ENCODE peak calls at places on chromosome 22, in eight cellular contexts. D is prostate gland, L is HCT116, T is esophagus muscularis mucosa, K is tibial nerve, I is endothelial cell of umbilical vein, S is uterus, B is heart left ventricle. J is an unnamed sample.

GRCh38 chr22:17436981-17437410 is 67.7 kb downstream of the CECR2 start:
- DNase-seq in B (no peak), S (no peak), I (no peak), T (no peak), D (no peak), K (no peak), L (no peak), J (no peak)

GRCh38 chr22:29563652-29564460 is 10.3 kb upstream of the THOC5 start:
- DNase-seq in S (no peak), D (no peak), T (no peak), B (peak; percentile 62), K (no peak), I (no peak), L (no peak), J (no peak)

GRCh38 chr22:45006101-45006872 is 3.5 kb downstream of the PHF21B start:
- DNase-seq in I (no peak), T (no peak), K (no peak), D (no peak), B (no peak), S (no peak), L (no peak), J (no peak)

GRCh38 chr22:43843783-43844530 is 18.4 kb downstream of the SULT4A1 start:
- DNase-seq in L (no peak), T (no peak), S (no peak), D (no peak), B (peak; percentile 13), K (no peak), I (no peak), J (no peak)

GRCh38 chr22:44446483-44446882 is 51.5 kb downstream of the RTL6 start:
- DNase-seq in B (no peak), S (no peak), D (no peak), I (no peak), K (no peak), T (no peak), L (no peak), J (no peak)

GRCh38 chr22:39462443-39463147 is 5.8 kb downstream of the MGAT3 start:
- DNase-seq in D (no peak), S (no peak), L (no peak), I (no peak), T (no peak), K (no peak), B (peak; percentile 84), J (no peak)

GRCh38 chr22:29664731-29665130 is 55.1 kb upstream of the CABP7 start:
- DNase-seq in L (no peak), B (no peak), I (no peak), T (no peak), K (no peak), D (no peak), S (no peak), J (peak; percentile 26)

GRCh38 chr22:42889290-42889689 is 32.2 kb upstream of the ARFGAP3 start:
- DNase-seq in T (no peak), D (no peak), L (no peak), B (no peak), I (no peak), K (peak; percentile 17), S (no peak), J (no peak)

GRCh38 chr22:46764140-46764680 is 1.8 kb downstream of the TBC1D22A start:
- DNase-seq in K (no peak), D (no peak), S (no peak), B (no peak), L (no peak), I (no peak), T (no peak), J (no peak)
- H3K4me3 ChIP-seq in K (no peak overlapping the region), D (no peak overlapping the region), S (no peak overlapping the region), B (no peak overlapping the region), L (no peak overlapping the region), I (no peak overlapping the region), T (no peak overlapping the region), J (no peak overlapping the region)

GRCh38 chr22:37680191-37680851 is 4.9 kb downstream of the LGALS1 start:
- DNase-seq in D (no peak), T (no peak), S (no peak), I (no peak), B (no peak), K (no peak), L (no peak), J (no peak)

GRCh38 chr22:37681001-37681424 is 5.1 kb upstream of the NOL12 start:
- DNase-seq in S (no peak), L (no peak), D (no peak), K (no peak), B (no peak), I (no peak), T (no peak), J (no peak)

GRCh38 chr22:37679670-37680069 is 4.2 kb downstream of the LGALS1 start:
- DNase-seq in I (no peak), T (no peak), L (no peak), S (no peak), D (no peak), B (no peak), K (no peak), J (no peak)

GRCh38 chr22:37678372-37678771 is 2.9 kb downstream of the LGALS1 start:
- DNase-seq in K (no peak), I (no peak), L (no peak), S (no peak), D (no peak), T (no peak), B (no peak), J (no peak)

GRCh38 chr22:37681556-37682049 is 4.5 kb upstream of the NOL12 start:
- DNase-seq in S (peak; percentile 76), D (peak; percentile 54), T (no peak), K (peak; percentile 60), B (peak; percentile 73), L (peak; percentile 62), I (peak; percentile 59), J (peak; percentile 56)
- H3K4me1 ChIP-seq in S (peaks cover 3% of the 10 kb centered on the region), D (peaks cover 3% of the 10 kb centered on the region), T (peaks cover 53% of the 10 kb centered on the region), K (peaks cover 15% of the 10 kb centered on the region), B (peaks cover 24% of the 10 kb centered on the region), L (peaks cover 14% of the 10 kb centered on the region), I (peaks cover 12% of the 10 kb centered on the region), J (no peaks in the 10 kb centered on the region)

DNA sequence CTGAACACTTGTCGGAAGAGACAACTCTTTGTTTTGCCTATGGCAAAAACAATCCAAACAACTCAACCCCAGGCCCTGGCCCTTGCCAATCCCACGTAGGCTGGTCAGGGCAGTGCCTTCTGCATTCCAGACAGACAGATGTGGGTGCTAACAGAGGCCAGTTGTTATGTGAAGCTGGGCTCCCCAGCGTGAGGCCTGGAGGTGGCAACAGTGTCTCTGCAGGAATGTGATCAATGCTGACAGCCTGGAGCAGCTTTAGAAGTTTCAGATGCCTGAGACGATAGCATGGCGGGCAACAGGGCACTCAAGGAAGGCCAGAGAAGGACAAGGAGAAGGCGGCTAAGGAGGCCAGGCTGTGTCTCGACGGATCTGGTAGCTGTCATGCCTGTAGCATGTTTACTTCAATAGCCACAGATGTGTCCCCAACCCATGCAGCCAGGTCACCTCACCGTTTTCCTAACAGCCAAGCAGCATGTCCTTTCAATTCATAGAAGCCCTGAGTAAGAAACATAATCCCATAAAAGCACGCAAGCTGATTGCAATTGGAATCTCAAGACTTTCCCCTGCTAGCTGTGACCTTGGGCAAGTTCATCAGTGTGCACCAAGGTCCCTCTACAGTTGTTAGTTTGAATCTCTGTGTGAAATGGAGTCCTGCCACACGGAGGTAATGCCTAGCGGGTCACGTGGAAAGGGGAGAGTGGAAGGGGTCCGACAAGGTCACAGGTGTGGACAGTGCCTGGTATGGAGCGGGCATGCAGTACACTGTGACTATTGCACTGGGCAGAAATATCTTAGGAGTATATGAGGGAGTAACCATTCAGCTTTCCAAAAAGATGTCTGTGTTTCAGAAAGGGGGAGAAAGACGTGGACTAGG is 14.2 kb upstream of the PPM1F start:
- DNase-seq in I (no peak), B (no peak), K (no peak), S (no peak), D (no peak), L (no peak), T (no peak), J (no peak)
- TF ChIP-seq POLR2A in I (no peak), B (no peak), K (no peak), S (no peak), D (no peak), L (no peak), T (no peak), J (no peak)

DNA sequence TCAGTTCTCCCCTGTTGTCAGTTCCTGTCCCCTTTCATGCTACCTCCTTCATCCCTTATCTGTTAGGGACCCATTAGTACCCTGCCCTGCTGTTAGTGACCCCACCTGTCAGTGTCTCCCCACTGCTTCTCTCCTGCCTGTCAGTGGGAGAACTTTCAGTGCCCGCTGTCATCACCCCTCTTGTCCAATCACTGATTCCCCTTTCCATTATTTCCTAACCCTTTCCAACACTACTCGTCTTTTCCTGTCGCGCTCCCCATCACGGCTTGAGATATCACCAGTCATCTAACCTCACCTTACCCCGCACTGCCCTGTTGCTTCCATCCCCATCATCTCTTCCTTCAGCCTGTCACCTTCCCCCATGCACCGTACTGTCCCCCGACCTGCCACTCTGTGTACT is 4.0 kb downstream of the PPP6R2 start:
- DNase-seq in K (no peak), I (no peak), D (no peak), S (no peak), T (no peak), B (no peak), L (no peak), J (no peak)
- H3K4me3 ChIP-seq in K (no peak overlapping the region), I (no peak overlapping the region), D (no peak overlapping the region), S (no peak overlapping the region), T (no peak overlapping the region), B (no peak overlapping the region), L (no peak overlapping the region), J (peak overlapping the region; percentile 33)

GRCh38 chr22:37237371-37238268 is 6.4 kb downstream of the RAC2 start:
- DNase-seq in T (no peak), D (no peak), K (no peak), B (no peak), L (no peak), S (no peak), I (no peak), J (no peak)
- H3K4me1 ChIP-seq in T (no peaks in the 10 kb centered on the region), D (no peaks in the 10 kb centered on the region), K (no peaks in the 10 kb centered on the region), B (no peaks in the 10 kb centered on the region), L (peaks cover 2% of the 10 kb centered on the region), S (no peaks in the 10 kb centered on the region), I (peaks cover 18% of the 10 kb centered on the region), J (no peaks in the 10 kb centered on the region)

GRCh38 chr22:32199341-32199740 is 5.5 kb downstream of the RFPL2 start:
- DNase-seq in D (no peak), I (no peak), K (no peak), T (peak; percentile 74), L (no peak), B (no peak), S (no peak), J (no peak)
- TF ChIP-seq POLR2A in D (no peak), I (no peak), K (no peak), T (no peak), L (no peak), B (no peak), S (no peak), J (no peak)

DNA sequence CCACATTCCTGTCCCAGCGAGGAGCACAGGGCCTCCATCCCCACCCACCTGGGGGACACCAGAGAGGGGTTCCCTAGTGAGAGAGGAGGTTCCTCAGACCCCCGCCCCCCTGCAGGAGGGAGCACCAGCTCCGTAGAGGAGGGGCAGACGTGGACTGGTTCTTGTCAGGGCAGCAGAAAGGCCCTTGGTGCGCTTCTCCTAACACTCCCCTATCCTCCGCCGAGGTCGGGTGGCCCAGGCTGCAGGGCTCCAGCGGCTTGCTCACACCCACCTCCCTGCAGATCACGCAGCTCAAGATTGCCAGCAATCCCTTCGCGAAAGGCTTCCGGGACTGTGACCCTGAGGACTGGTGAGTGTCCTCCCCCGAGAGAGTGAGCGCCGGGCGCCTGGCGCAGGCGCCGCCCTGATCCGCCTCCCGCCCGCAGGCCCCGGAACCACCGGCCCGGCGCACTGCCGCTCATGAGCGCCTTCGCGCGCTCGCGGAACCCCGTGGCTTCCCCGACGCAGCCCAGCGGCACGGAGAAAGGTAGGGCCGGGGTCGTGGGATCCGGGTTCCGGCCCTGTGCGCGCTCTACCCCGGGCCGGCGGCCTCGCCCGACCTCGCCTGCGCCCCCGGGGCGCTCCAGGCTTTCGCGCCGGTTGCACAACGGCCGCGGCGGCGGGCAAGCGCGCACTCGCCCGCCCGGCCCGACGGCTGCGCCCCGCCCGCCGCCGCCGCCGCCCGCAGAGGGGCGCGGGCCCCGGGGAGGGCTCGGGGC is 5.1 kb downstream of the TBX1 start:
- DNase-seq in I (no peak), L (no peak), D (no peak), T (no peak), K (no peak), B (no peak), S (no peak), J (no peak)
- H3K4me3 ChIP-seq in I (no peak overlapping the region), L (peak overlapping the region; percentile 87), D (peak overlapping the region; percentile 21), T (peak overlapping the region; percentile 49), K (no peak overlapping the region), B (peak overlapping the region; percentile 43), S (no peak overlapping the region), J (peak overlapping the region; percentile 50)